ENCODE peak calls at places on chromosomes 16 and 17, in five cellular contexts. I is A549, V is WTC11, J is GM12878, Y is K562. Q is an unnamed sample.

GRCh38 chr17:69874220-69874670 is 200.8 kb upstream of the KCNJ16 start:
- DNase-seq in J (no peak), I (no peak), V (no peak), Y (peak), Q (no peak)

GRCh38 chr16:20327444-20328041 is at the start of gene GP2:
- DNase-seq in V (peak), J (no peak), Y (peak), I (peak), Q (peak)

GRCh38 chr17:41413353-41413752 is 11.0 kb downstream of the KRT37 start:
- DNase-seq in I (no peak), Y (no peak), J (no peak), V (no peak), Q (no peak)

GRCh38 chr16:25257956-25258855 is 561 bp upstream of the ZKSCAN2 start:
- DNase-seq in Y (peak), J (peak), I (peak), V (peak), Q (peak)

GRCh38 chr16:188674-189073 is 8.4 kb downstream of the HBQ1 start:
- DNase-seq in J (no peak), I (no peak), Y (no peak), V (no peak), Q (peak)

GRCh38 chr17:48262982-48263586 is 155.5 kb downstream of the SNX11 start:
- DNase-seq in V (no peak), J (no peak), I (peak), Y (peak), Q (no peak)

GRCh38 chr16:68356249-68356918 is 45.6 kb downstream of the PRMT7 start:
- DNase-seq in I (no peak), V (no peak), J (peak), Y (no peak), Q (no peak)

GRCh38 chr16:55435387-55435786 is 43.6 kb upstream of the MMP2 start:
- DNase-seq in I (no peak), Y (peak), J (no peak), V (no peak), Q (no peak)

GRCh38 chr17:18356624-18357023 is 6.7 kb downstream of the SHMT1 start:
- DNase-seq in Y (no peak), I (no peak), V (no peak), J (no peak), Q (no peak)

GRCh38 chr16:67112591-67113399 is 3.1 kb downstream of the PHAF1 start:
- DNase-seq in J (no peak), V (no peak), Y (peak), I (no peak), Q (peak)

GRCh38 chr16:1771072-1771863 is at the start of gene NME3:
- DNase-seq in J (no peak), Y (peak), I (peak), V (peak), Q (peak)

GRCh38 chr17:55735784-55736405 is 13.2 kb upstream of the TMEM100 start:
- DNase-seq in I (peak), J (no peak), Y (peak), V (peak), Q (peak)

GRCh38 chr16:89918453-89919347 is at the start of gene MC1R:
- DNase-seq in I (peak), J (no peak), V (peak), Y (peak), Q (peak)

GRCh38 chr17:63246344-63246743 is 199.8 kb downstream of the CYB561 start:
- DNase-seq in J (no peak), V (no peak), I (no peak), Y (no peak), Q (no peak)

GRCh38 chr17:14926526-14927122 is 338.5 kb downstream of the PMP22 start:
- DNase-seq in Y (peak), J (no peak), I (peak), V (peak), Q (peak)

GRCh38 chr16:28040039-28040438 is 23.5 kb downstream of the GSG1L start:
- DNase-seq in J (no peak), Y (no peak), V (no peak), I (no peak), Q (no peak)

GRCh38 chr17:80891096-80892018 is 100.3 kb upstream of the CHMP6 start:
- DNase-seq in V (no peak), Y (peak), I (peak), J (peak), Q (no peak)
- TF ChIP-seq ESRRA in V (no peak), Y (no peak), I (no peak), J (no peak), Q (no peak)

GRCh38 chr16:22335668-22336246 is 38.5 kb downstream of the POLR3E start:
- DNase-seq in V (no peak), Y (no peak), I (no peak), J (no peak), Q (no peak)
- TF ChIP-seq ESRRA in V (no peak), Y (no peak), I (no peak), J (no peak), Q (no peak)

GRCh38 chr17:72705905-72706395 is 386.5 kb downstream of the SLC39A11 start:
- DNase-seq in J (no peak), I (no peak), Y (no peak), V (no peak), Q (no peak)
- TF ChIP-seq ESRRA in J (no peak), I (no peak), Y (no peak), V (no peak), Q (no peak)

GRCh38 chr16:61681124-61681523 is 355.1 kb downstream of the CDH8 start:
- DNase-seq in V (no peak), Y (no peak), J (no peak), I (no peak), Q (no peak)

GRCh38 chr16:61681673-61682072 is 354.6 kb downstream of the CDH8 start:
- DNase-seq in Y (no peak), I (no peak), V (no peak), J (no peak), Q (no peak)

GRCh38 chr16:61676740-61677139 is 359.5 kb downstream of the CDH8 start:
- DNase-seq in V (no peak), Y (no peak), J (no peak), I (no peak), Q (no peak)

GRCh38 chr16:61677776-61678175 is 358.5 kb downstream of the CDH8 start:
- DNase-seq in Y (no peak), V (no peak), I (no peak), J (no peak), Q (no peak)

GRCh38 chr16:61678182-61678581 is 358.1 kb downstream of the CDH8 start:
- DNase-seq in V (no peak), I (no peak), Y (no peak), J (no peak), Q (no peak)
- TF ChIP-seq ESRRA in V (no peak), I (no peak), Y (no peak), J (no peak), Q (no peak)

GRCh38 chr16:53089434-53090270 is 34.9 kb downstream of the CHD9 start:
- DNase-seq in Y (no peak), V (no peak), J (no peak), I (no peak), Q (peak)
- TF ChIP-seq ESRRA in Y (no peak), V (no peak), J (no peak), I (no peak), Q (no peak)

DNA sequence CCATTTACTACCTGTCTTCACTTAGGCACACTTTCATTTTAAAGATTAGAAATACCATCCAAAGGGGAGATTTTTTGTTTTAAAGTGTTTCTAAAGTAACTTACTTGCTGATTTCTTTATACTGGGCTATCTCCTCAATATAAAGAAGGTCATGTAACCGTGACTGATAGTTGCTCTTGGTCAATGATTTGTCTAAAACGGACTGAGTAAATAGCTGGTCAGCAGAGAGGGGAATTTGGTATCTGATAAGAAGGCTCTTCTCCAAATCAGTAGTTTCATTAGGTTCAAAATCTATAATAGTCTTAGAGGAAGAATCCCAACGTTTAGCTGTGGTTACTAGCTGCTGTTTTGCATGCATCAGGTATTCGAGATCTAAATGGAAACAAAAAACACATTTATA is 66.4 kb downstream of the HELZ start:
- DNase-seq in I (no peak), Y (no peak), V (no peak), J (no peak), Q (no peak)
- TF ChIP-seq ESRRA in I (no peak), Y (no peak), V (no peak), J (no peak), Q (no peak)

GRCh38 chr16:82031116-82032084 is 3.7 kb upstream of the HSD17B2 start:
- DNase-seq in I (peak), Y (peak), V (no peak), J (no peak), Q (peak)
- TF ChIP-seq ESRRA in I (no peak), Y (no peak), V (no peak), J (no peak), Q (no peak)

GRCh38 chr17:39264119-39264518 is 38.4 kb upstream of the STAC2 start:
- DNase-seq in V (no peak), Y (no peak), I (no peak), J (no peak), Q (no peak)

GRCh38 chr17:39261286-39261685 is 35.5 kb upstream of the STAC2 start:
- DNase-seq in Y (peak), V (peak), I (peak), J (no peak), Q (no peak)
- TF ChIP-seq ESRRA in Y (no peak), V (no peak), I (no peak), J (no peak), Q (no peak)

DNA sequence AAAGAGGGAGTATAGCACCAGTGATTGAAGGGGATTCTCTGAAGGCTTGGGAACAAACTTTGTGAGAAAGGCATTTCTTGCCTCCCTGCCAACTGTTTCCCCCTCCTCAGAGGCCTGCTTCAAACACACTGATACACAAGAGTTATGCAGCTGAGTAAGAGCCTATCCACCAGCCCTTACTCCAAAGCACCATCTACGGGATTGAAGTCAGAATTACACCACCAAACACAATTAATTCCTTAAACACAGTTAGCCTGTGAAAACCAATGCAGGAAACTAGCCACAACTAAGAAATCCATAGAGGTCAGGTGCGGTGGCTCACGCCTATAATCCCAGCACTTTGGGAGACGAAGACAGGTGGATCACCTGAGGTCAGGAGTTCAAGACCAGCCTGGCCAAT is 138.3 kb downstream of the SHCBP1 start:
- DNase-seq in V (no peak), J (no peak), I (peak), Y (peak), Q (peak)
- TF ChIP-seq ESRRA in V (no peak), J (no peak), I (no peak), Y (no peak), Q (no peak)

Q was measured in HepG2.